ENCODE peak calls at places on chromosome 18, in ten cellular contexts. Y is fibroblast of the aortic adventitia; G is choroid plexus epithelial cell; X is CD8-positive, alpha-beta T cell; K is pancreas; H is gastrocnemius medialis; J is fibroblast of mammary gland; P is endodermal cell; W is K562; Z is NB4. R is an unnamed sample.

GRCh38 chr18:80168982-80169381 is 59.9 kb downstream of the ADNP2 start:
- DNase-seq in Y (no peak), G (no peak), X (no peak), K (no peak), H (no peak), J (no peak), P (no peak), W (no peak), Z (no peak), R (no peak)

GRCh38 chr18:55588876-55589595 is 1.0 kb upstream of the TCF4 start:
- DNase-seq in Y (no peak), G (peak), X (no peak), K (no peak), H (no peak), J (peak), P (no peak), W (no peak), Z (peak), R (no peak)

GRCh38 chr18:58359226-58360019 is 269.5 kb downstream of the ALPK2 start:
- DNase-seq in Y (no peak), G (peak), X (no peak), K (no peak), H (no peak), J (peak), P (no peak), W (no peak), Z (no peak), R (peak)

GRCh38 chr18:14577971-14578370 is 34.6 kb upstream of the POTEC start:
- DNase-seq in Y (no peak), G (no peak), X (no peak), K (no peak), H (no peak), J (no peak), P (no peak), W (no peak), Z (no peak), R (no peak)

GRCh38 chr18:8991131-8991530 is 111.4 kb upstream of the NDUFV2 start:
- DNase-seq in Y (peak), G (no peak), X (no peak), K (no peak), H (no peak), J (peak), P (no peak), W (no peak), Z (no peak), R (no peak)

GRCh38 chr18:51196811-51197660 is 445 bp downstream of the MEX3C start:
- DNase-seq in Y (peak), G (peak), X (peak), K (peak), H (peak), J (peak), P (peak), W (peak), Z (peak), R (peak)

GRCh38 chr18:77365667-77366066 is 116.0 kb downstream of the GALR1 start:
- DNase-seq in Y (no peak), G (no peak), X (no peak), K (no peak), H (no peak), J (no peak), P (no peak), W (no peak), Z (no peak), R (no peak)

GRCh38 chr18:69538849-69539248 is 138.2 kb downstream of the DOK6 start:
- DNase-seq in Y (no peak), G (no peak), X (no peak), K (no peak), H (no peak), J (no peak), P (no peak), W (no peak), Z (no peak), R (no peak)

GRCh38 chr18:14026199-14026598 is 106.0 kb downstream of the ZNF519 start:
- DNase-seq in Y (no peak), G (no peak), X (no peak), K (no peak), H (no peak), J (no peak), P (no peak), W (no peak), Z (no peak), R (no peak)

GRCh38 chr18:79566841-79567370 is 112.7 kb upstream of the CTDP1 start:
- DNase-seq in Y (no peak), G (no peak), X (no peak), K (no peak), H (no peak), J (no peak), P (peak), W (no peak), Z (peak), R (peak)

GRCh38 chr18:61666876-61667590 is 225.8 kb downstream of the RNF152 start:
- DNase-seq in Y (no peak), G (no peak), X (no peak), K (no peak), H (no peak), J (no peak), P (peak), W (no peak), Z (no peak), R (peak)

GRCh38 chr18:59359576-59359952 is 499 bp upstream of the LMAN1 start:
- DNase-seq in Y (no peak), G (no peak), X (no peak), K (no peak), H (no peak), J (no peak), P (no peak), W (no peak), Z (no peak), R (no peak)

DNA sequence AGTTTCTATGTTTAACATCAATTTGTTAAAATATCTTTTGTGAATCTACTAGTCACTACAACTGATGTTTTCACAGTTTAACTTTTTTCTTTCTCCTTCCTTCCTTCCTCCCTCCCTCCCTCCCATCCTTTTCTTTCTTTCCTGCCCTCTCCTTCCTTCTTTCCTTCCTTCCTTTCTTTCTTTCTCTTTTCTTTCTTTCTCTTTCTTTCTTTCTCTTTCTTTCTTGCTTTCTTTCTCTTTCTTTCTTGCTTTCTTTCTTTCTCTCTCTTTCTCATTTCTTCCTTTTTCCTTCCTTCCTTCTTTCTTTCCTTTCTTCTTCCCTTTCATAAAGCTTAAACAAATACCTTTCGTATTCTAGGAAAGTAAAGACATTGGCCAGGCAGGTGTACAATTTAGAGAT is 2083.0 kb upstream of the CELF4 start:
- DNase-seq in Y (no peak), G (no peak), X (no peak), K (no peak), H (no peak), J (no peak), P (no peak), W (no peak), Z (no peak), R (no peak)
- H3K4me3 ChIP-seq in Y (no peak), G (no peak), X (no peak), K (no peak), H (no peak), J (no peak), P (no peak), W (no peak), Z (no peak), R (no peak)

GRCh38 chr18:1498216-1498615 is 593.5 kb downstream of the ADCYAP1 start:
- DNase-seq in Y (peak), G (no peak), X (no peak), K (no peak), H (no peak), J (no peak), P (no peak), W (no peak), Z (no peak), R (no peak)

GRCh38 chr18:1503847-1504246 is 599.2 kb downstream of the ADCYAP1 start:
- DNase-seq in Y (no peak), G (no peak), X (no peak), K (no peak), H (no peak), J (no peak), P (no peak), W (no peak), Z (no peak), R (no peak)

GRCh38 chr18:1495387-1495786 is 590.7 kb downstream of the ADCYAP1 start:
- DNase-seq in Y (no peak), G (no peak), X (no peak), K (no peak), H (no peak), J (no peak), P (no peak), W (no peak), Z (no peak), R (no peak)

GRCh38 chr18:1499265-1499664 is 594.6 kb downstream of the ADCYAP1 start:
- DNase-seq in Y (peak), G (no peak), X (no peak), K (no peak), H (no peak), J (no peak), P (no peak), W (peak), Z (peak), R (no peak)
- TF ChIP-seq CTCF in Y (no peak), G (no peak), X (no peak), K (no peak), H (no peak), J (no peak), P (peak), W (no peak), Z (no peak), R (no peak)

DNA sequence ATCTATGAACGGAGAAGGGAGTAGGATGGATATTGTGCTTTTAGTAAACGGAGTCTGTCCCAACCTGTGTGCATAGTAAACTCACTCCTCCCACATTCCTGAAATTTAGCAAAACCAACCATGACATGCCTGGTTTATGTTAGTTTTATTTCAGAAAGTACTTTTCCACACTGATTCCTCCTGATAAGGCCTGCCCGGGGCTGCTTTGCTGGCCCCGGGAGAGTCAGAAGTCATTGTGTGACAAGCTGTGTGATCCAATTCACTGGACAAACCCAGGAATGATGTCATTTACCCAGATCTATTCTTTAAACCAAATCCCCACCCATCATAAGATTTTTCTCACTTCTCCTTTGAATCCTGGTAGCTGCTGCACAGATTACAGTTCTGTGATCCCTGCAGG is 109.0 kb downstream of the SETBP1 start:
- DNase-seq in Y (peak), G (no peak), X (no peak), K (no peak), H (no peak), J (peak), P (no peak), W (no peak), Z (no peak), R (peak)
- H3K4me3 ChIP-seq in Y (no peak), G (no peak), X (no peak), K (no peak), H (no peak), J (no peak), P (no peak), W (no peak), Z (no peak), R (no peak)

GRCh38 chr18:47485221-47485797 is 233.8 kb upstream of the SKOR2 start:
- DNase-seq in Y (no peak), G (no peak), X (no peak), K (no peak), H (no peak), J (no peak), P (peak), W (no peak), Z (no peak), R (no peak)
- TF ChIP-seq CTCF in Y (no peak), G (no peak), X (no peak), K (no peak), H (no peak), J (no peak), P (peak), W (no peak), Z (no peak), R (no peak)

DNA sequence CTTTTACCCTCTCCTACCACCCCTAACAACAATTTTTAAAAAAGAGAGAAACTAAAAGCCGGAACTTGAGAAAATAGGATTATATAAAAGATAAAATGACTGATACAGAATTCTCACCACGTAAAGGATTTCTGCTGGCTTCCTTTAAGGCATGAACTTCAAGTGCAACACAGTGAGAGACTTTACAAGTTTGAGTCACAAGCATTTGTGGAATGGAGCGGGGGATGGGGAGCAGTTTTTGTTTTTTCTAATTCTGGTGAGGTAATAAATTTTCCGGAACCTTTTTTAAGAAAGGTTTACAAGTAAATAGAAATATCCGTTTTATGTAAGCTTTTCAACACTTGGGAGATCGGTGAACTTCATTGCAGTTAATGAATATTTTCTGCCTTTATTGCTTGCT is 1.8 kb upstream of the CDH2 start:
- DNase-seq in Y (peak), G (peak), X (no peak), K (no peak), H (no peak), J (no peak), P (peak), W (no peak), Z (no peak), R (peak)
- H3K4me3 ChIP-seq in Y (peak), G (peak), X (no peak), K (no peak), H (no peak), J (no peak), P (peak), W (no peak), Z (no peak), R (no peak)

DNA sequence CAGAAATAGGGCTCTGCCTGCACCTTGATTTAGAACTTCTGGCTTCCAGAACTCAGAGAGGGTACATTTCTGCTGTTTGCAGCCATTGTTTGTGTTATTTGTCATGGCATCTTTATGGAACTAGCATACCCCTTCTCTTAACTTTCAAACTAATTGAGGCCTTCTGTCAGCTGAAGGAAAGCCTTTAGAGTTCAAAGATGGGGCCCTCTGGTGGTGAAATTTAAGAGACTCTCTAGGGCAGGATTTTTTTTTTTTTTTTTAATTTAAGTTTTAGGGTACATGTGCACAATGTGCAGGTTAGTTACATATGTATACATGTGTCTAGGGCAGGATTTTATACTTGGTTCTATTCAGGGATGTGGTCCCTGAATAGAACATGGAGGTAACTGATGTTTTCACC is 260.6 kb upstream of the LINC00305 start:
- DNase-seq in Y (no peak), G (peak), X (no peak), K (no peak), H (no peak), J (peak), P (no peak), W (no peak), Z (peak), R (peak)
- TF ChIP-seq CTCF in Y (no peak), G (peak), X (no peak), K (peak), H (no peak), J (peak), P (peak), W (no peak), Z (peak), R (peak)

DNA sequence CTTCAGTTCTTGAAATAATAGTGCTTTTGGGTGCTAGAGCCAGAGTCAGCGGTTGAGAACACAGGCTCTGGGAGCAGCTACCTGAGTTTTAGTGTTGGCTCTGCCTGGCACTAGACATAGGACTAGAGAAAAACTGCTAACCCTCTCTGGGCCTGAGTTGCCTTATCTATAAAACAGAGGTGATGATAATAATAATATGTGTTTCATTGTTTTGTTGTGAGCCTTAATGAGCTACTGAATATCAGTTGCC is 391.7 kb downstream of the PTPRM start:
- DNase-seq in Y (no peak), G (no peak), X (no peak), K (no peak), H (no peak), J (no peak), P (no peak), W (no peak), Z (no peak), R (no peak)
- H3K4me3 ChIP-seq in Y (no peak), G (peak), X (no peak), K (no peak), H (no peak), J (no peak), P (no peak), W (no peak), Z (no peak), R (no peak)